ENCODE peak calls at places on chromosomes 13 and 19, in nine cellular contexts. One of them, this sample, is unnamed.

GRCh38 chr13:57633141-57633949 is 1.8 kb downstream of the PCDH17 start:
- DNase-seq in upper lobe of right lung: peak; percentile 75
- DNase-seq in ACHN: no peak
- DNase-seq in body of pancreas: peak; percentile 66
- DNase-seq in activated T-cell treated with anti-CD3 and anti-CD28 coated beads for 24 hours: no peak
- DNase-seq in stimulated activated CD4-positive, alpha-beta T cell treated with anti-CD3 and anti-CD28 coated beads, Interleukin-4, amount 100 ng/mL, for 48 hours: no peak
- DNase-seq in ovary: peak; percentile 10
- DNase-seq in activated CD4-positive, alpha-beta T cell treated with anti-CD3 and anti-CD28 coated beads for 24 hours: no peak
- DNase-seq in kidney tubule cell: peak; percentile 1
- DNase-seq in this sample: no peak

GRCh38 chr19:47778089-47778953 is at the start of gene SELENOW:
- DNase-seq in stimulated activated CD4-positive, alpha-beta T cell treated with anti-CD3 and anti-CD28 coated beads, Interleukin-4, amount 100 ng/mL, for 48 hours: peak; percentile 67
- DNase-seq in activated CD4-positive, alpha-beta T cell treated with anti-CD3 and anti-CD28 coated beads for 24 hours: peak; percentile 64
- DNase-seq in body of pancreas: peak; percentile 80
- DNase-seq in upper lobe of right lung: peak; percentile 90
- DNase-seq in activated T-cell treated with anti-CD3 and anti-CD28 coated beads for 24 hours: peak; percentile 68
- DNase-seq in kidney tubule cell: peak; percentile 85
- DNase-seq in ovary: peak; percentile 88
- DNase-seq in ACHN: peak; percentile 54
- DNase-seq in this sample: no peak

GRCh38 chr13:105984236-105984635 is 551.2 kb downstream of the EFNB2 start:
- DNase-seq in stimulated activated CD4-positive, alpha-beta T cell treated with anti-CD3 and anti-CD28 coated beads, Interleukin-4, amount 100 ng/mL, for 48 hours: no peak
- DNase-seq in activated T-cell treated with anti-CD3 and anti-CD28 coated beads for 24 hours: no peak
- DNase-seq in kidney tubule cell: peak; percentile 17
- DNase-seq in ACHN: no peak
- DNase-seq in upper lobe of right lung: no peak
- DNase-seq in body of pancreas: no peak
- DNase-seq in ovary: no peak
- DNase-seq in activated CD4-positive, alpha-beta T cell treated with anti-CD3 and anti-CD28 coated beads for 24 hours: no peak
- DNase-seq in this sample: no peak

GRCh38 chr13:79541426-79542049 is 60.6 kb downstream of the NDFIP2 start:
- DNase-seq in stimulated activated CD4-positive, alpha-beta T cell treated with anti-CD3 and anti-CD28 coated beads, Interleukin-4, amount 100 ng/mL, for 48 hours: no peak
- DNase-seq in activated T-cell treated with anti-CD3 and anti-CD28 coated beads for 24 hours: no peak
- DNase-seq in activated CD4-positive, alpha-beta T cell treated with anti-CD3 and anti-CD28 coated beads for 24 hours: peak; percentile 31
- DNase-seq in upper lobe of right lung: no peak
- DNase-seq in ovary: no peak
- DNase-seq in body of pancreas: no peak
- DNase-seq in ACHN: peak; percentile 69
- DNase-seq in kidney tubule cell: peak; percentile 72
- DNase-seq in this sample: peak; percentile 20

GRCh38 chr13:45119469-45119989 is 781 bp upstream of the GTF2F2 start:
- DNase-seq in kidney tubule cell: peak; percentile 25
- DNase-seq in body of pancreas: no peak
- DNase-seq in upper lobe of right lung: no peak
- DNase-seq in ovary: peak; percentile 23
- DNase-seq in ACHN: peak; percentile 44
- DNase-seq in activated CD4-positive, alpha-beta T cell treated with anti-CD3 and anti-CD28 coated beads for 24 hours: peak; percentile 35
- DNase-seq in activated T-cell treated with anti-CD3 and anti-CD28 coated beads for 24 hours: peak; percentile 53
- DNase-seq in stimulated activated CD4-positive, alpha-beta T cell treated with anti-CD3 and anti-CD28 coated beads, Interleukin-4, amount 100 ng/mL, for 48 hours: peak; percentile 27
- DNase-seq in this sample: no peak

GRCh38 chr19:35248310-35249145 is at the start of gene LSR:
- DNase-seq in activated T-cell treated with anti-CD3 and anti-CD28 coated beads for 24 hours: peak; percentile 60
- DNase-seq in activated CD4-positive, alpha-beta T cell treated with anti-CD3 and anti-CD28 coated beads for 24 hours: peak; percentile 44
- DNase-seq in upper lobe of right lung: peak; percentile 94
- DNase-seq in body of pancreas: peak; percentile 95
- DNase-seq in stimulated activated CD4-positive, alpha-beta T cell treated with anti-CD3 and anti-CD28 coated beads, Interleukin-4, amount 100 ng/mL, for 48 hours: no peak
- DNase-seq in ACHN: peak; percentile 44
- DNase-seq in ovary: peak; percentile 41
- DNase-seq in kidney tubule cell: peak; percentile 96
- DNase-seq in this sample: no peak

GRCh38 chr19:36528921-36529518 is 949 bp upstream of the ZNF260 start:
- DNase-seq in stimulated activated CD4-positive, alpha-beta T cell treated with anti-CD3 and anti-CD28 coated beads, Interleukin-4, amount 100 ng/mL, for 48 hours: peak; percentile 9
- DNase-seq in ovary: peak; percentile 18
- DNase-seq in kidney tubule cell: no peak
- DNase-seq in body of pancreas: peak; percentile 14
- DNase-seq in activated CD4-positive, alpha-beta T cell treated with anti-CD3 and anti-CD28 coated beads for 24 hours: peak; percentile 0
- DNase-seq in activated T-cell treated with anti-CD3 and anti-CD28 coated beads for 24 hours: no peak
- DNase-seq in upper lobe of right lung: no peak
- DNase-seq in ACHN: no peak
- DNase-seq in this sample: no peak

GRCh38 chr19:17504030-17504429 is 7.4 kb upstream of the PGLS start:
- DNase-seq in kidney tubule cell: no peak
- DNase-seq in activated T-cell treated with anti-CD3 and anti-CD28 coated beads for 24 hours: no peak
- DNase-seq in ACHN: no peak
- DNase-seq in upper lobe of right lung: no peak
- DNase-seq in ovary: no peak
- DNase-seq in stimulated activated CD4-positive, alpha-beta T cell treated with anti-CD3 and anti-CD28 coated beads, Interleukin-4, amount 100 ng/mL, for 48 hours: no peak
- DNase-seq in body of pancreas: no peak
- DNase-seq in activated CD4-positive, alpha-beta T cell treated with anti-CD3 and anti-CD28 coated beads for 24 hours: no peak
- DNase-seq in this sample: no peak

GRCh38 chr13:34148359-34148758 is 330.4 kb downstream of the RFC3 start:
- DNase-seq in body of pancreas: no peak
- DNase-seq in activated CD4-positive, alpha-beta T cell treated with anti-CD3 and anti-CD28 coated beads for 24 hours: no peak
- DNase-seq in stimulated activated CD4-positive, alpha-beta T cell treated with anti-CD3 and anti-CD28 coated beads, Interleukin-4, amount 100 ng/mL, for 48 hours: no peak
- DNase-seq in upper lobe of right lung: no peak
- DNase-seq in ACHN: no peak
- DNase-seq in ovary: no peak
- DNase-seq in kidney tubule cell: no peak
- DNase-seq in activated T-cell treated with anti-CD3 and anti-CD28 coated beads for 24 hours: no peak
- DNase-seq in this sample: no peak

GRCh38 chr19:18708452-18709231 is 25.2 kb downstream of the CRTC1 start:
- DNase-seq in body of pancreas: no peak
- DNase-seq in upper lobe of right lung: no peak
- DNase-seq in ovary: no peak
- DNase-seq in activated T-cell treated with anti-CD3 and anti-CD28 coated beads for 24 hours: no peak
- DNase-seq in kidney tubule cell: no peak
- DNase-seq in ACHN: no peak
- DNase-seq in activated CD4-positive, alpha-beta T cell treated with anti-CD3 and anti-CD28 coated beads for 24 hours: no peak
- DNase-seq in stimulated activated CD4-positive, alpha-beta T cell treated with anti-CD3 and anti-CD28 coated beads, Interleukin-4, amount 100 ng/mL, for 48 hours: no peak
- DNase-seq in this sample: no peak

GRCh38 chr13:48731957-48732569 is 78.3 kb downstream of the CYSLTR2 start:
- DNase-seq in ovary: peak; percentile 49
- DNase-seq in stimulated activated CD4-positive, alpha-beta T cell treated with anti-CD3 and anti-CD28 coated beads, Interleukin-4, amount 100 ng/mL, for 48 hours: peak; percentile 57
- DNase-seq in body of pancreas: peak; percentile 65
- DNase-seq in kidney tubule cell: peak; percentile 30
- DNase-seq in upper lobe of right lung: peak; percentile 69
- DNase-seq in ACHN: no peak
- DNase-seq in activated CD4-positive, alpha-beta T cell treated with anti-CD3 and anti-CD28 coated beads for 24 hours: peak; percentile 36
- DNase-seq in activated T-cell treated with anti-CD3 and anti-CD28 coated beads for 24 hours: peak; percentile 44
- DNase-seq in this sample: no peak

GRCh38 chr19:54606891-54607781 is 13.7 kb downstream of the LILRA1 start:
- DNase-seq in upper lobe of right lung: no peak
- DNase-seq in ovary: no peak
- DNase-seq in body of pancreas: no peak
- DNase-seq in ACHN: no peak
- DNase-seq in kidney tubule cell: no peak
- DNase-seq in activated CD4-positive, alpha-beta T cell treated with anti-CD3 and anti-CD28 coated beads for 24 hours: no peak
- DNase-seq in activated T-cell treated with anti-CD3 and anti-CD28 coated beads for 24 hours: no peak
- DNase-seq in stimulated activated CD4-positive, alpha-beta T cell treated with anti-CD3 and anti-CD28 coated beads, Interleukin-4, amount 100 ng/mL, for 48 hours: no peak
- DNase-seq in this sample: no peak

GRCh38 chr13:28657784-28658538 is 969 bp upstream of the POMP start:
- DNase-seq in ovary: no peak
- DNase-seq in ACHN: peak; percentile 4
- DNase-seq in kidney tubule cell: peak; percentile 8
- DNase-seq in upper lobe of right lung: no peak
- DNase-seq in stimulated activated CD4-positive, alpha-beta T cell treated with anti-CD3 and anti-CD28 coated beads, Interleukin-4, amount 100 ng/mL, for 48 hours: no peak
- DNase-seq in activated T-cell treated with anti-CD3 and anti-CD28 coated beads for 24 hours: no peak
- DNase-seq in activated CD4-positive, alpha-beta T cell treated with anti-CD3 and anti-CD28 coated beads for 24 hours: no peak
- DNase-seq in body of pancreas: no peak
- DNase-seq in this sample: no peak

GRCh38 chr13:75838366-75839017 is 202.4 kb downstream of the LMO7 start:
- DNase-seq in stimulated activated CD4-positive, alpha-beta T cell treated with anti-CD3 and anti-CD28 coated beads, Interleukin-4, amount 100 ng/mL, for 48 hours: no peak
- DNase-seq in ACHN: no peak
- DNase-seq in body of pancreas: no peak
- DNase-seq in upper lobe of right lung: no peak
- DNase-seq in activated CD4-positive, alpha-beta T cell treated with anti-CD3 and anti-CD28 coated beads for 24 hours: no peak
- DNase-seq in activated T-cell treated with anti-CD3 and anti-CD28 coated beads for 24 hours: no peak
- DNase-seq in kidney tubule cell: no peak
- DNase-seq in ovary: no peak
- DNase-seq in this sample: no peak

GRCh38 chr13:77207943-77208342 is 119.0 kb downstream of the MYCBP2 start:
- DNase-seq in stimulated activated CD4-positive, alpha-beta T cell treated with anti-CD3 and anti-CD28 coated beads, Interleukin-4, amount 100 ng/mL, for 48 hours: no peak
- DNase-seq in body of pancreas: no peak
- DNase-seq in activated T-cell treated with anti-CD3 and anti-CD28 coated beads for 24 hours: no peak
- DNase-seq in activated CD4-positive, alpha-beta T cell treated with anti-CD3 and anti-CD28 coated beads for 24 hours: no peak
- DNase-seq in ovary: no peak
- DNase-seq in ACHN: no peak
- DNase-seq in kidney tubule cell: peak; percentile 1
- DNase-seq in upper lobe of right lung: no peak
- DNase-seq in this sample: no peak

GRCh38 chr13:80577951-80578670 is 237.2 kb upstream of the SPRY2 start:
- DNase-seq in kidney tubule cell: no peak
- DNase-seq in activated CD4-positive, alpha-beta T cell treated with anti-CD3 and anti-CD28 coated beads for 24 hours: no peak
- DNase-seq in ACHN: no peak
- DNase-seq in activated T-cell treated with anti-CD3 and anti-CD28 coated beads for 24 hours: no peak
- DNase-seq in ovary: no peak
- DNase-seq in body of pancreas: no peak
- DNase-seq in upper lobe of right lung: no peak
- DNase-seq in stimulated activated CD4-positive, alpha-beta T cell treated with anti-CD3 and anti-CD28 coated beads, Interleukin-4, amount 100 ng/mL, for 48 hours: no peak
- DNase-seq in this sample: no peak

GRCh38 chr13:52006491-52007245 is 4.6 kb downstream of the ATP7B start:
- DNase-seq in body of pancreas: no peak
- DNase-seq in ACHN: no peak
- DNase-seq in stimulated activated CD4-positive, alpha-beta T cell treated with anti-CD3 and anti-CD28 coated beads, Interleukin-4, amount 100 ng/mL, for 48 hours: no peak
- DNase-seq in activated T-cell treated with anti-CD3 and anti-CD28 coated beads for 24 hours: no peak
- DNase-seq in upper lobe of right lung: no peak
- DNase-seq in kidney tubule cell: no peak
- DNase-seq in ovary: no peak
- DNase-seq in activated CD4-positive, alpha-beta T cell treated with anti-CD3 and anti-CD28 coated beads for 24 hours: no peak
- DNase-seq in this sample: no peak

This sample was measured in pulmonary artery endothelial cell.